ENCODE peak calls at places on chromosomes 13 and 19, in eight cellular contexts. C is neural progenitor cell, D is fibroblast of pulmonary artery, H is A673, A is spleen, R is bronchial epithelial cell, M is mucosa of descending colon, N is AG09309. J is an unnamed sample.

GRCh38 chr13:37701306-37701705 is 102.7 kb upstream of the POSTN start:
- DNase-seq in A (no peak), D (peak), R (no peak), M (no peak), N (peak), H (peak), C (no peak), J (no peak)

GRCh38 chr13:41411536-41411935 is 45.8 kb upstream of the RGCC start:
- DNase-seq in H (peak), A (peak), D (peak), R (peak), C (peak), N (peak), M (peak), J (no peak)

GRCh38 chr19:10603084-10603872 is 16.2 kb upstream of the AP1M2 start:
- DNase-seq in M (peak), R (no peak), H (peak), D (no peak), N (no peak), A (peak), C (peak), J (peak)

GRCh38 chr13:71935166-71935840 is 68.3 kb upstream of the DACH1 start:
- DNase-seq in H (no peak), R (peak), M (no peak), C (no peak), D (no peak), A (no peak), N (no peak), J (no peak)

GRCh38 chr13:44093607-44094583 is 214.2 kb downstream of the LACC1 start:
- DNase-seq in A (no peak), H (no peak), D (no peak), C (no peak), M (no peak), N (no peak), R (no peak), J (no peak)

GRCh38 chr13:113355621-113356020 is 8.3 kb downstream of the GRTP1 start:
- DNase-seq in D (no peak), H (no peak), A (no peak), R (no peak), N (no peak), M (no peak), C (no peak), J (no peak)

GRCh38 chr19:12606796-12607195 is 3.8 kb downstream of the ZNF490 start:
- DNase-seq in A (no peak), N (no peak), H (no peak), D (no peak), C (no peak), M (no peak), R (peak), J (no peak)

GRCh38 chr19:46021531-46022041 is 1.3 kb downstream of the PGLYRP1 start:
- DNase-seq in N (no peak), M (peak), A (no peak), R (peak), D (no peak), C (no peak), H (no peak), J (no peak)

GRCh38 chr13:30963794-30964193 is 31.3 kb downstream of the TEX26 start:
- DNase-seq in D (peak), R (peak), H (no peak), N (no peak), C (no peak), M (peak), A (no peak), J (no peak)

GRCh38 chr19:28185646-28186045 is 1027.3 kb downstream of the UQCRFS1 start:
- DNase-seq in C (no peak), A (no peak), R (no peak), H (no peak), N (no peak), M (no peak), D (no peak), J (no peak)

GRCh38 chr19:7562646-7563393 is 27.3 kb downstream of the PNPLA6 start:
- DNase-seq in R (no peak), N (no peak), M (no peak), H (no peak), D (no peak), C (peak), A (no peak), J (no peak)

GRCh38 chr19:55094456-55095259 is 19.0 kb downstream of the EPS8L1 start:
- DNase-seq in A (no peak), R (no peak), H (no peak), M (no peak), D (no peak), N (no peak), C (peak), J (no peak)

GRCh38 chr13:111886217-111886945 is 180.6 kb upstream of the SOX1 start:
- DNase-seq in A (no peak), H (no peak), D (no peak), R (no peak), N (no peak), M (no peak), C (no peak), J (no peak)

GRCh38 chr19:43675269-43675879 is 5.4 kb upstream of the PLAUR start:
- DNase-seq in N (no peak), M (peak), C (no peak), A (no peak), D (peak), R (peak), H (no peak), J (no peak)

GRCh38 chr13:60679928-60680693 is 283.1 kb downstream of the TDRD3 start:
- DNase-seq in A (no peak), C (no peak), D (peak), N (no peak), M (no peak), R (no peak), H (peak), J (no peak)

GRCh38 chr19:821228-821975 is at the start of gene PLPPR3:
- DNase-seq in H (no peak), R (no peak), D (no peak), M (no peak), N (no peak), A (no peak), C (peak), J (no peak)

GRCh38 chr13:63696055-63696454 is 2280.4 kb upstream of the PCDH20 start:
- DNase-seq in N (no peak), A (no peak), C (no peak), H (no peak), M (no peak), D (peak), R (no peak), J (no peak)

GRCh38 chr19:55112781-55113569 is 4.5 kb downstream of the PPP1R12C start:
- DNase-seq in H (no peak), R (no peak), D (no peak), N (no peak), A (no peak), M (no peak), C (no peak), J (peak)

GRCh38 chr19:55156202-55157063 is 1.1 kb downstream of the TNNI3 start:
- DNase-seq in D (peak), H (peak), R (peak), C (peak), A (no peak), N (no peak), M (peak), J (no peak)

GRCh38 chr13:42477588-42478190 is 96.3 kb upstream of the TNFSF11 start:
- DNase-seq in H (no peak), A (no peak), C (no peak), D (no peak), R (no peak), M (no peak), N (no peak), J (no peak)

GRCh38 chr13:30862707-30863106 is 43.4 kb upstream of the MEDAG start:
- DNase-seq in M (no peak), A (no peak), N (no peak), H (no peak), R (no peak), D (no peak), C (peak), J (no peak)

GRCh38 chr19:44846455-44847143 is 502 bp downstream of the NECTIN2 start:
- DNase-seq in M (peak), A (peak), C (peak), N (no peak), R (no peak), D (peak), H (no peak), J (peak)

GRCh38 chr19:17020380-17020779 is 6.2 kb downstream of the CPAMD8 start:
- DNase-seq in M (no peak), H (no peak), A (no peak), D (peak), N (no peak), R (no peak), C (no peak), J (no peak)

GRCh38 chr19:10836478-10837325 is 690 bp upstream of the TMED1 start:
- DNase-seq in A (peak), N (no peak), H (peak), M (peak), C (no peak), D (peak), R (no peak), J (peak)

GRCh38 chr13:60538566-60538965 is 141.5 kb downstream of the TDRD3 start:
- DNase-seq in N (peak), M (no peak), A (no peak), C (no peak), D (no peak), H (no peak), R (no peak), J (no peak)

GRCh38 chr19:55082023-55082851 is 6.6 kb downstream of the EPS8L1 start:
- DNase-seq in C (peak), R (no peak), N (no peak), H (peak), A (no peak), M (peak), D (peak), J (no peak)

GRCh38 chr19:4717191-4717965 is 6.3 kb downstream of the DPP9 start:
- DNase-seq in M (no peak), H (peak), D (peak), C (no peak), R (peak), N (no peak), A (no peak), J (no peak)

GRCh38 chr13:110509971-110510786 is 51.3 kb downstream of the RAB20 start:
- DNase-seq in C (no peak), M (no peak), H (no peak), A (no peak), D (no peak), N (no peak), R (no peak), J (peak)

GRCh38 chr19:38990949-38991697 is 15.6 kb upstream of the FBXO17 start:
- DNase-seq in M (no peak), R (no peak), A (no peak), D (no peak), H (no peak), N (no peak), C (no peak), J (peak)

GRCh38 chr19:13850910-13851753 is 25.8 kb upstream of the NANOS3 start:
- DNase-seq in D (peak), R (peak), A (peak), C (no peak), N (no peak), H (peak), M (peak), J (peak)

GRCh38 chr13:100650321-100650720 is 24.3 kb downstream of the TMTC4 start:
- DNase-seq in C (no peak), N (no peak), A (no peak), H (no peak), R (no peak), M (no peak), D (no peak), J (no peak)

GRCh38 chr19:4390862-4391693 is 9.3 kb downstream of the SH3GL1 start:
- DNase-seq in M (no peak), R (peak), C (no peak), A (no peak), H (no peak), D (no peak), N (no peak), J (peak)

GRCh38 chr13:97367016-97367415 is 67.0 kb upstream of the RAP2A start:
- DNase-seq in D (no peak), M (peak), C (no peak), N (peak), R (no peak), A (no peak), H (no peak), J (no peak)

GRCh38 chr19:19464339-19465098 is 50.8 kb downstream of the TSSK6 start:
- DNase-seq in C (peak), M (no peak), A (no peak), H (peak), D (peak), N (no peak), R (peak), J (no peak)

GRCh38 chr19:2775556-2776430 is 7.3 kb downstream of the SGTA start:
- DNase-seq in C (no peak), R (no peak), D (peak), M (peak), H (no peak), A (peak), N (no peak), J (peak)

GRCh38 chr13:113903912-113904311 is 40.0 kb upstream of the GAS6 start:
- DNase-seq in N (no peak), C (no peak), M (no peak), H (no peak), R (no peak), A (no peak), D (no peak), J (no peak)

DNA sequence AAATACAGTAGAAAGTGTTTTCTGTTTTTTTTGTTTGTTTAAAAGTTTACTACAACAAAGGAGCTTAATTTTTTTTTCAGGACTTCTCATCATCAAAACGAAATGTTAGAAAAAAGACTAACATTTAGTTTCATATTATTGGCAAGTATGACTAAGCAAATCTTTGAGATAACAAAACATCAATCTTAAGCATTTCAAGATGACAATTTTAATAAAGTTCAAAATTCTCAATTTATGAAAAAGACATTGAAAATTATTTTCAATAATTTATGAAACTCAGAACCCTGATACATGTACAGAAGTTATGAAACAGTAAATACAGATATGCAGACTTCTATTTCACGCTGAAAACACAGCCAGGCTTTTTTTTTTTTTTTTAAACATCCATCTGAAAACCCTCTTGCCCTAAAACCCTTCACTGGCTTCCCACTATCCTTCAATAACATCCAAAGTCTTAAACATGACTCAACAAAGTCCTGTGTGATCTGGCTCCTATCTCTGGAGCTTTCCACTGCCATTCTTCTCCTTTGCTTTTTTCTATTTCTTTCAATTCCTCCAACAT is 3.9 kb downstream of the RBM26 start:
- DNase-seq in C (no peak), R (no peak), D (no peak), H (no peak), N (no peak), A (no peak), M (no peak), J (no peak)
- H3K4me3 ChIP-seq in C (peak), R (no peak), D (no peak), H (no peak), N (no peak), A (peak), M (no peak), J (no peak)

DNA sequence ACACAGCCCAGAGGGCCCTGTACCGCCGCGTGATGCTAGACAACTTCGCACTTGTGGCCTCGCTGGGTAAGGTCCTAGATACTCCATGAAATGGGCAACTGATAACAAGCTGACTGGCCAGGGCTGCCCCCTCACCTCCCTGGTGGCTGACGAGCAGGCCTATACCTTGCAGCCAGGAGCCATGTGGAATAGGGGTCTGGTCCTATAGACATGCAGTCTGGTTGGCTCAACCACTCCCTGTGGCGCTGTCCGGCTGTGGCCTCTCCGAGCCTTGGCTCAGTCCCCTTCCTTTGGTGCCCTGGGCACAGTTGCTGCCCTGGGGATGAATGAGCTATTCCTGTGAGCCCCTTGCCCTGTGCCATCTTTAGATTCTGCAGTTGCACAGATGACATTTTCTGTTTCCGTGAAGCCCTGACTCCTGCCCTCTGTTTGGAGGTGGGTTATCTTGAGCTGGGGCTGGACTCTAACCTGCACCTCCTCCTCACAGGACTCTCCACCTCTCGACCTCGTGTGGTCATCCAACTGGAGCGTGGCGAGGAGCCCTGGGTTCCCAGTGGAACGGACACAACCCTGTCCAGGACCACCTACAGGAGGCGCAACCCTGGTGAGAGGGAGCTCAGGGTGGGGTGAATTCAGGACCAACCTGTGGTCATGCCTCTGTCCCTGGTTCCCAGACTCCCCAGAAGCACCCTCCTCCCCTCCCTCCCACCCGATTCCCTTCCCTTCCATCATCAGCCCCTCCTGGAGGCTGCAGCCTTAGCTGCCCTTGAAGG is 2.5 kb downstream of the ZNF324 start:
- DNase-seq in R (no peak), D (no peak), A (no peak), C (no peak), M (no peak), H (no peak), N (no peak), J (no peak)
- TF ChIP-seq CTCF in R (no peak), D (no peak), A (no peak), C (no peak), M (no peak), H (no peak), N (no peak), J (no peak)

DNA sequence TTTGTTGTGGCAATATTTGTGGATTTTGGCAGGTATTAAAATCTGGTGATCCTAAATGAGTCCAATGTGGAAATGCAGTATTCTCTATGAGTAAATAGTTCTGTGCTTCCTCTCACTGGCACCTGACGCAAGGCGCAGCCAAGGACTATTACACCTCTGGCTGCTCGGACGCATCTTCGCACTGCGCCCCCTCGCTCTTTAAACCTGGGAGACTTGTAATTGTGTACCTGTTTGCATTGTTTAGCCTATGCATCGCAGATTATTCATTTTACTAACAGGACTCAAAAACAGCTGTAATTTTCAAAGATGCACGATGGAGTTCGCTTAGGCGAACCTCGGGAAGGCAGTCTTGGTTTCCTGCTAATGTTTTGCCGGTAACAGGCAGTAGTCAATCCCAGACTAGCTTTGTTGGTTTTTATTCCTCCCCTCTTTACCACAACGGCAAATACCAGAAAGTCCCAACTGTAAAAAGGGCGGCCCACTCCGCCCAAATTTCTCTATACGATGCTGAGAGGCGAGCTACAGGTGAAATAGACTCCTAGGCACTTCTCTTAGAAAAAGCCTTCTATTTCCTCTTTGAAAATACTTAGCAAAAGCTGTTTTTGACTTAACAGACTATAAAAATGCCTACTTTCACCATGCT is 113.3 kb downstream of the KCNRG start:
- DNase-seq in A (no peak), H (no peak), M (no peak), N (no peak), R (no peak), C (peak), D (no peak), J (no peak)
- H3K4me3 ChIP-seq in A (no peak), H (no peak), M (no peak), N (no peak), R (no peak), C (peak), D (no peak), J (no peak)

DNA sequence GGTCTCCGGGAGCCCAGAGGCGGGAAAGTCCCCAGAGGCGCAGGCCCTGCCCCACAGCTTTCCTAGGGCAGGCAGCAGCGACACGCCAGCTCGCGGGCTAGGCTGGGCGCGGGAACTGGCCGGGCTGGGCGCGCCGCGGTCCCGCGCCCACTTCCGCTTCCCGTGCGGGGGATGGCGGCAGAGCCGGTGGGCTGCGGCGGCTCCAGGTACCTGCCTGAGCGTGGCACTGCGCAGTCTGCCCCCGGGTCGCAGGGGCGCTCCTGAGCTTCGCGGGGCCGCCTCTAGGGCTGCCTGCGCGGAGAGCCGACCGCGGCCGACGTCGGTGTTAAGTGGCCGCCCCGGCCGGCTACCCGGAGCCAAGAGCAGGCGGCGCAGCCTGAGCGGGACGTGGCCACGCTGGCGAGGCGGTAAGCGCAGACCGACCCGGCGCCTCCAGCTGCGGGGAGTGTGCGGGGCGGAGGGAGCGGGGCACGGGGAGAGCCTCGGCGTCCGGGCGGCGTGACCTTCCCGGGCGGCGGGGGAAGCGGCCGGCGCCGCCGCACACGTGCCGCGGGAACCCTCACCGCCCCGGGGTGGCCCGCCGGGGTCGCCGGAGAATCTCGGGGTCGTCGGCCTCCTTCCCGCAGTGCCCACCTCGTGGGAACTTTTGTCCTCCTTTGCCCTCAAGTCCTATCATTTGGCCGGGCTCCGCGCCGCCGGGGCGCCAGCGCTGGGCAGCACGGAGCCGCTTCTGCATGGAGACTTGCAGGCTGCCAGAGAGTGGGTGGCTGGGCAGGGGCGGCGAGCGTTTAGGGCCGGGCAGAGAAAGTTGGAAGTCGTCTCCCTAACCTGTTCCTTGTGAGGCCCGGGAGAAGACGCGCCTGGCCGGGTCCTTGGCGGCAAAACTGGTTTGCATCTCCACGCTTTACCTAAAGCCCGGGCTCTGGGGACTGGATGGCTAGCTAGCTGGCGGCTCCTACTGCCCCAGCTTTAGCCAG is 31.4 kb upstream of the MPHOSPH8 start:
- DNase-seq in M (peak), D (peak), C (peak), H (peak), R (no peak), A (peak), N (no peak), J (no peak)
- TF ChIP-seq CTCF in M (no peak), D (no peak), C (peak), H (peak), R (peak), A (no peak), N (no peak), J (no peak)